ENCODE peak calls at places on chromosomes 4 and X, in nine cellular contexts. C is dorsolateral prefrontal cortex; F is spleen; D is neuronal stem cell; U is heart left ventricle; N is CD4-positive, alpha-beta T cell; W is esophagus squamous epithelium; S is tibial artery; O is heart right ventricle. B is an unnamed sample.

GRCh38 chr4:168636506-168637176 is 139.8 kb downstream of the PALLD start:
- DNase-seq in C (no peak), F (no peak), D (no peak), U (no peak), N (no peak), W (no peak), S (no peak), O (no peak), B (no peak)

GRCh38 chrX:65035451-65035779 is 59.2 kb upstream of the ZC4H2 start:
- DNase-seq in C (peak; percentile 46), F (peak; percentile 77), D (no peak), U (no peak), N (no peak), W (no peak), S (peak; percentile 20), O (peak; percentile 8), B (no peak)

GRCh38 chr4:1851575-1852415 is 4.2 kb downstream of the LETM1 start:
- DNase-seq in C (no peak), F (peak; percentile 59), D (no peak), U (no peak), N (no peak), W (no peak), S (no peak), O (peak; percentile 62), B (no peak)

GRCh38 chr4:153114771-153115321 is 89.4 kb upstream of the TRIM2 start:
- DNase-seq in C (no peak), F (no peak), D (no peak), U (no peak), N (peak; percentile 42), W (no peak), S (no peak), O (no peak), B (no peak)

GRCh38 chrX:10099411-10099810 is 57.4 kb upstream of the CLCN4 start:
- DNase-seq in C (no peak), F (no peak), D (no peak), U (no peak), N (no peak), W (no peak), S (no peak), O (no peak), B (no peak)

GRCh38 chr4:26648260-26648659 is 64.4 kb downstream of the TBC1D19 start:
- DNase-seq in C (no peak), F (no peak), D (no peak), U (no peak), N (no peak), W (no peak), S (no peak), O (no peak), B (no peak)

GRCh38 chr4:34814266-34814665 is 1430.0 kb downstream of the ARAP2 start:
- DNase-seq in C (no peak), F (no peak), D (no peak), U (no peak), N (no peak), W (no peak), S (no peak), O (no peak), B (no peak)

GRCh38 chrX:139327355-139327754 is 203.2 kb upstream of the F9 start:
- DNase-seq in C (no peak), F (no peak), D (no peak), U (no peak), N (no peak), W (no peak), S (no peak), O (no peak), B (no peak)

GRCh38 chr4:80172203-80172602 is 25.1 kb upstream of the PRDM8 start:
- DNase-seq in C (no peak), F (no peak), D (no peak), U (no peak), N (no peak), W (no peak), S (no peak), O (no peak), B (no peak)

GRCh38 chr4:78645853-78646757 is 94.5 kb downstream of the ANXA3 start:
- DNase-seq in C (no peak), F (no peak), D (no peak), U (peak; percentile 60), N (no peak), W (no peak), S (peak; percentile 89), O (peak; percentile 44), B (peak; percentile 63)

GRCh38 chrX:68146054-68146453 is 287.2 kb downstream of the OPHN1 start:
- DNase-seq in C (no peak), F (no peak), D (no peak), U (no peak), N (no peak), W (no peak), S (no peak), O (no peak), B (no peak)

GRCh38 chr4:71711044-71711984 is 72.6 kb downstream of the GC start:
- DNase-seq in C (no peak), F (no peak), D (no peak), U (no peak), N (no peak), W (no peak), S (no peak), O (no peak), B (no peak)

GRCh38 chr4:1832690-1833089 is 23.3 kb downstream of the LETM1 start:
- DNase-seq in C (no peak), F (no peak), D (no peak), U (no peak), N (no peak), W (no peak), S (no peak), O (no peak), B (no peak)

GRCh38 chr4:16916719-16917337 is 18.4 kb upstream of the LDB2 start:
- DNase-seq in C (no peak), F (peak; percentile 81), D (no peak), U (peak; percentile 68), N (peak; percentile 43), W (no peak), S (no peak), O (peak; percentile 39), B (no peak)

GRCh38 chr4:27010334-27010940 is 149.8 kb downstream of the STIM2 start:
- DNase-seq in C (peak; percentile 59), F (peak; percentile 77), D (peak; percentile 15), U (peak; percentile 55), N (peak; percentile 56), W (no peak), S (peak; percentile 57), O (peak; percentile 50), B (peak; percentile 35)

GRCh38 chrX:10904220-10904619 is 206.9 kb upstream of the HCCS start:
- DNase-seq in C (no peak), F (no peak), D (no peak), U (no peak), N (no peak), W (no peak), S (no peak), O (no peak), B (no peak)

GRCh38 chr4:1323635-1324442 is 23.2 kb upstream of the UVSSA start:
- DNase-seq in C (no peak), F (peak; percentile 27), D (no peak), U (peak; percentile 37), N (no peak), W (no peak), S (no peak), O (no peak), B (no peak)

GRCh38 chr4:182255421-182256190 is 12.4 kb downstream of the TENM3 start:
- DNase-seq in C (no peak), F (no peak), D (peak; percentile 59), U (no peak), N (no peak), W (no peak), S (no peak), O (no peak), B (no peak)

DNA sequence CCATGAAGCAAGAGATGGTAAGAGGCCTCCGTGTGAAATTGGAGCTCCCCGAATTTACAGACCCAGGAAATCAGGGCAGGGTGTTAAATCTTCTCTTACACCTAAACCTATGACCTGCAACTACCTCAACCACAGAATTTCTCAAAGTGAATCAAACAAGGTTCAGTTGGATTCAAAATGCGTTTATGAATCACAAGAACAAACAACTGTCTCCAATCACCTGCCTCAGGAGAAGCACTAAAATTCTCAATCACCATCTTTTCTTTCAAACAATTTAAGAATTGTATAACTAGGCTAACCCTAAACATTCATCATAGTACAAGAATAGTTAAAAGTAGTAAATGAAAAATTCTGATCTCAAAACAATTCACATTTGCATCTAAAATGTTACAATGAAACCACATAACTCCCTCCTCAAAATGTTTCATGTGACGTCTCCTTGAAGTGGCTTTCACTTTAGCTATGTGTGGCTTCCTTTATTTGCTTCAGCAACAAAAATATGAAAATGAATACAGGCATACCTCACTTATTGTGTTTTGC is 19.2 kb downstream of the PPP3CA start:
- DNase-seq in C (no peak), F (no peak), D (no peak), U (no peak), N (no peak), W (no peak), S (no peak), O (no peak), B (no peak)
- H3K27ac ChIP-seq in C (no peak overlapping the region), F (no peak overlapping the region), D (no peak overlapping the region), U (no peak overlapping the region), N (no peak overlapping the region), W (no peak overlapping the region), S (no peak overlapping the region), O (no peak overlapping the region), B (no peak overlapping the region)

DNA sequence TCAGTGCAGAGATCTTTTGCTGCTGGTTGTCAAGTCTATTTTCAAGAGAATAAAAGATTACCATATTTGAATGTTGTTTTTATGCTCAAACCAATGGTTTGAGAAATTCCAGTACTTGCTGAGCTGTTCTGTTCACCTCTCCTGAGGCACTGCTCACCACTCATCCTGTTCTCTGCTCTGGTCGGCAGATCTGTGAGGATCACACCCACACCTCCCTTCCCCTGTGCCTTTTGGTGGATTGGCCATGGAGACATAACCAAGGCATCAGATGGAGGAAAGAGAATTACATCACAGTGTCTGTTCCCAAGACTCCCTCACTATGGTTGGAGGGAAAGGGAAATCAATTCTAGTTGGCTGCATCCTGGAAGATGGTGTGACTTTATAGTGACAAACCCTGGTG is 391.6 kb downstream of the ARHGAP24 start:
- DNase-seq in C (no peak), F (no peak), D (no peak), U (no peak), N (no peak), W (no peak), S (no peak), O (no peak), B (no peak)
- H3K27ac ChIP-seq in C (no peak overlapping the region), F (no peak overlapping the region), D (no peak overlapping the region), U (peak overlapping the region; percentile 33), N (no peak overlapping the region), W (no peak overlapping the region), S (peak overlapping the region; percentile 65), O (no peak overlapping the region), B (no peak overlapping the region)

DNA sequence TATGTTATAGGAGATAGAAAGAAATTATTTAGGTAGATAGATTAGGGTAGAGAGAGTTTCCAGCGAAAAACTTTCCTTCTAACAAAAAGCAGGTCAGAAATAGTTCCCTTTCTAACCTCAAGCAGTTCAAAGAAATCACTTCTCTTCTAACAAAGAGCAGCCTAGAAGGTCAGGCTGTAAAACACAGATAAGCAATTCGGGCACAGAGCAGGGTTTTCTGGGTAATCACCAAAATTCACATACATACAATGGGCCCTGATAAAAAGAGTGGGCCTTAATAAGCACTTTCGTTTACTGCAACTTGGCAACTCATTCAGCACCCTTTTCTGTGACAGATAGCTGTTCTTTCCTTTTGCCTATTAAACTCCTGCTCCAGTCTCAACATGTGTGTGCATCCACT is 13.4 kb upstream of the NAF1 start:
- DNase-seq in C (no peak), F (no peak), D (no peak), U (no peak), N (no peak), W (no peak), S (no peak), O (no peak), B (no peak)
- H3K27ac ChIP-seq in C (no peak overlapping the region), F (no peak overlapping the region), D (no peak overlapping the region), U (no peak overlapping the region), N (no peak overlapping the region), W (no peak overlapping the region), S (no peak overlapping the region), O (no peak overlapping the region), B (no peak overlapping the region)

GRCh38 chr4:150822407-150822806 is 192.7 kb downstream of the LRBA start:
- DNase-seq in C (no peak), F (no peak), D (peak; percentile 8), U (no peak), N (no peak), W (no peak), S (no peak), O (no peak), B (no peak)
- H3K27ac ChIP-seq in C (no peak overlapping the region), F (no peak overlapping the region), D (no peak overlapping the region), U (no peak overlapping the region), N (no peak overlapping the region), W (no peak overlapping the region), S (no peak overlapping the region), O (no peak overlapping the region), B (no peak overlapping the region)

B was measured in substantia nigra.